ENCODE peak calls at places on chromosomes 5 and 9, in ten cellular contexts. X is endodermal cell; Y is CD4-positive, alpha-beta T cell; V is H9; S is tibial nerve; U is heart left ventricle; T is stomach; W is foreskin keratinocyte; N is lower lobe of right lung; B is brain microvascular endothelial cell. I is an unnamed sample.

GRCh38 chr5:119578937-119579336 is 50.4 kb upstream of the FAM170A start:
- DNase-seq in X (peak), Y (no peak), V (peak), S (no peak), U (no peak), T (no peak), W (peak), N (no peak), B (peak), I (peak)

GRCh38 chr5:42387563-42387962 is 35.7 kb upstream of the GHR start:
- DNase-seq in X (no peak), Y (no peak), V (no peak), S (no peak), U (no peak), T (no peak), W (no peak), N (no peak), B (no peak), I (no peak)

GRCh38 chr5:72133212-72133990 is 26.1 kb downstream of the MAP1B start:
- DNase-seq in X (no peak), Y (no peak), V (no peak), S (no peak), U (no peak), T (no peak), W (peak), N (no peak), B (no peak), I (peak)

GRCh38 chr5:125228358-125228757 is 481.9 kb upstream of the ZNF608 start:
- DNase-seq in X (no peak), Y (no peak), V (no peak), S (no peak), U (no peak), T (no peak), W (no peak), N (no peak), B (no peak), I (no peak)

GRCh38 chr5:166117062-166117743 is 2174.2 kb upstream of the WWC1 start:
- DNase-seq in X (no peak), Y (no peak), V (no peak), S (no peak), U (no peak), T (no peak), W (peak), N (no peak), B (no peak), I (no peak)

GRCh38 chr5:16953729-16954128 is 17.6 kb upstream of the MYO10 start:
- DNase-seq in X (no peak), Y (no peak), V (no peak), S (no peak), U (no peak), T (no peak), W (no peak), N (no peak), B (no peak), I (no peak)

GRCh38 chr5:173094012-173094661 is 38.0 kb downstream of the CREBRF start:
- DNase-seq in X (no peak), Y (no peak), V (no peak), S (no peak), U (no peak), T (no peak), W (peak), N (no peak), B (peak), I (no peak)

GRCh38 chr9:134181648-134182034 is 17.3 kb upstream of the RNU6ATAC start:
- DNase-seq in X (peak), Y (no peak), V (no peak), S (no peak), U (no peak), T (no peak), W (no peak), N (no peak), B (no peak), I (no peak)

GRCh38 chr5:81242906-81243436 is 9.8 kb downstream of the CKMT2 start:
- DNase-seq in X (no peak), Y (no peak), V (no peak), S (no peak), U (no peak), T (no peak), W (no peak), N (no peak), B (no peak), I (no peak)

GRCh38 chr9:86901511-86901910 is 45.8 kb downstream of the GAS1 start:
- DNase-seq in X (no peak), Y (no peak), V (no peak), S (no peak), U (no peak), T (no peak), W (no peak), N (no peak), B (no peak), I (no peak)

GRCh38 chr5:149425729-149426128 is 46.6 kb upstream of the IL17B start:
- DNase-seq in X (no peak), Y (no peak), V (no peak), S (no peak), U (no peak), T (no peak), W (no peak), N (no peak), B (no peak), I (no peak)

GRCh38 chr5:61423487-61424157 is 91.6 kb downstream of the ZSWIM6 start:
- DNase-seq in X (no peak), Y (no peak), V (no peak), S (no peak), U (no peak), T (no peak), W (no peak), N (no peak), B (no peak), I (no peak)

GRCh38 chr5:52831776-52832511 is 44.2 kb downstream of the ITGA1 start:
- DNase-seq in X (no peak), Y (no peak), V (no peak), S (no peak), U (no peak), T (no peak), W (no peak), N (no peak), B (no peak), I (no peak)

GRCh38 chr5:89211836-89212235 is 328.9 kb upstream of the MEF2C start:
- DNase-seq in X (no peak), Y (no peak), V (no peak), S (no peak), U (no peak), T (no peak), W (peak), N (no peak), B (peak), I (peak)

GRCh38 chr9:99138424-99139284 is 33.7 kb downstream of the TGFBR1 start:
- DNase-seq in X (no peak), Y (no peak), V (no peak), S (no peak), U (no peak), T (no peak), W (no peak), N (no peak), B (no peak), I (no peak)

GRCh38 chr5:62259699-62260220 is 46.2 kb upstream of the KIF2A start:
- DNase-seq in X (no peak), Y (no peak), V (no peak), S (no peak), U (no peak), T (no peak), W (no peak), N (no peak), B (no peak), I (no peak)

GRCh38 chr9:122394265-122395242 is 23.7 kb downstream of the PTGS1 start:
- DNase-seq in X (no peak), Y (no peak), V (no peak), S (peak), U (peak), T (no peak), W (peak), N (no peak), B (peak), I (peak)

GRCh38 chr9:86350006-86350755 is 4.0 kb downstream of the TUT7 start:
- DNase-seq in X (no peak), Y (no peak), V (no peak), S (no peak), U (no peak), T (no peak), W (no peak), N (no peak), B (no peak), I (no peak)

GRCh38 chr9:83423815-83424707 is 114.1 kb downstream of the FRMD3 start:
- DNase-seq in X (no peak), Y (no peak), V (no peak), S (no peak), U (no peak), T (no peak), W (no peak), N (no peak), B (no peak), I (no peak)

GRCh38 chr9:11915699-11916098 is 777.5 kb upstream of the TYRP1 start:
- DNase-seq in X (no peak), Y (no peak), V (peak), S (no peak), U (no peak), T (no peak), W (no peak), N (no peak), B (no peak), I (no peak)

GRCh38 chr5:69217154-69217731 is 17.4 kb upstream of the CDK7 start:
- DNase-seq in X (no peak), Y (peak), V (no peak), S (peak), U (no peak), T (peak), W (no peak), N (no peak), B (no peak), I (peak)

GRCh38 chr5:179585903-179586511 is 35.7 kb downstream of the RUFY1 start:
- DNase-seq in X (no peak), Y (no peak), V (no peak), S (no peak), U (no peak), T (no peak), W (no peak), N (no peak), B (no peak), I (no peak)

GRCh38 chr5:117623042-117623815 is 1048.6 kb upstream of the SEMA6A start:
- DNase-seq in X (no peak), Y (no peak), V (no peak), S (no peak), U (no peak), T (no peak), W (peak), N (no peak), B (no peak), I (peak)

GRCh38 chr9:74282526-74283253 is 214.4 kb upstream of the RORB start:
- DNase-seq in X (no peak), Y (no peak), V (no peak), S (no peak), U (no peak), T (no peak), W (no peak), N (no peak), B (no peak), I (no peak)

GRCh38 chr5:74186351-74187315 is 453.9 kb downstream of the ENC1 start:
- DNase-seq in X (no peak), Y (no peak), V (no peak), S (no peak), U (no peak), T (no peak), W (peak), N (no peak), B (peak), I (no peak)

GRCh38 chr9:15225564-15226126 is 81.4 kb downstream of the TTC39B start:
- DNase-seq in X (no peak), Y (no peak), V (no peak), S (no peak), U (no peak), T (no peak), W (no peak), N (no peak), B (no peak), I (no peak)

GRCh38 chr5:96668725-96669124 is 6.5 kb downstream of the CAST start:
- DNase-seq in X (peak), Y (no peak), V (peak), S (no peak), U (no peak), T (no peak), W (no peak), N (no peak), B (no peak), I (no peak)

GRCh38 chr5:74233571-74233970 is 407.0 kb downstream of the ENC1 start:
- DNase-seq in X (no peak), Y (no peak), V (no peak), S (no peak), U (no peak), T (no peak), W (peak), N (no peak), B (peak), I (no peak)

GRCh38 chr5:6158974-6159863 is 219.1 kb downstream of the MED10 start:
- DNase-seq in X (no peak), Y (no peak), V (no peak), S (no peak), U (no peak), T (no peak), W (peak), N (no peak), B (peak), I (peak)

GRCh38 chr5:107466233-107466769 is 204.4 kb downstream of the EFNA5 start:
- DNase-seq in X (peak), Y (no peak), V (peak), S (no peak), U (no peak), T (no peak), W (peak), N (no peak), B (peak), I (peak)

GRCh38 chr5:172877496-172878260 is 43.6 kb downstream of the ERGIC1 start:
- DNase-seq in X (no peak), Y (no peak), V (no peak), S (no peak), U (no peak), T (no peak), W (no peak), N (no peak), B (no peak), I (no peak)

GRCh38 chr9:120610975-120611689 is 31.2 kb upstream of the CDK5RAP2 start:
- DNase-seq in X (no peak), Y (no peak), V (no peak), S (no peak), U (no peak), T (no peak), W (peak), N (no peak), B (no peak), I (no peak)

GRCh38 chr5:107469485-107469884 is 201.3 kb downstream of the EFNA5 start:
- DNase-seq in X (no peak), Y (no peak), V (no peak), S (no peak), U (no peak), T (no peak), W (peak), N (no peak), B (peak), I (peak)

GRCh38 chr9:127896395-127897193 is 2.8 kb downstream of the ST6GALNAC6 start:
- DNase-seq in X (peak), Y (no peak), V (no peak), S (no peak), U (no peak), T (no peak), W (no peak), N (no peak), B (no peak), I (no peak)
- H3K27ac ChIP-seq in X (peak), Y (no peak), V (no peak), S (peak), U (peak), T (peak), W (no peak), N (peak), B (no peak), I (peak)

DNA sequence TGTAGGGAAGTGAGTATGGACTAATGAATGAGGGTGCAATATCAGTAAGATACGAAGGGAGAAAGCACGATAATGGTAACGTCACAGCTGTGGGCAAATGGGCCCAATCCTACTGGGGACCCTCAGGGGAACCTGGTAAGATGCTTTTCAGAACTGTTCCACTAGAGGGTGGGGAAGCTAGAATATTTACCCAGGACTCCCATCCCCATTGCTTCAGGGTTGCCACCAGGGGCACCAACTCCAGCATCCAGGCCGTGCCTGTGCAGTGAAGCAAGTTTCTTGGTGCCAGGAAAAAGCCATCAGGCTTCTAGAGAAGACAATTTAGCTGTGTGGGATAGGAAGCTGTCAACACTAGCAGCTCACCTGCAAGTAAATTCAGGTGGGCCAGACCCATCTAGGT is 409.3 kb downstream of the AGTPBP1 start:
- DNase-seq in X (peak), Y (no peak), V (peak), S (no peak), U (no peak), T (no peak), W (no peak), N (no peak), B (no peak), I (peak)
- TF ChIP-seq CTCF in X (peak), Y (no peak), V (peak), S (no peak), U (peak), T (no peak), W (peak), N (no peak), B (peak), I (no peak)

GRCh38 chr5:32249668-32250067 is 63.1 kb downstream of the MTMR12 start:
- DNase-seq in X (no peak), Y (no peak), V (no peak), S (no peak), U (no peak), T (peak), W (no peak), N (no peak), B (no peak), I (no peak)

GRCh38 chr5:32245742-32246141 is 67.0 kb downstream of the MTMR12 start:
- DNase-seq in X (no peak), Y (no peak), V (no peak), S (no peak), U (no peak), T (no peak), W (no peak), N (no peak), B (no peak), I (no peak)

GRCh38 chr5:32241034-32241783 is 67.1 kb upstream of the GOLPH3 start:
- DNase-seq in X (no peak), Y (no peak), V (no peak), S (no peak), U (no peak), T (no peak), W (no peak), N (no peak), B (no peak), I (no peak)

GRCh38 chr5:32239385-32239784 is 65.3 kb upstream of the GOLPH3 start:
- DNase-seq in X (no peak), Y (no peak), V (no peak), S (no peak), U (no peak), T (no peak), W (no peak), N (no peak), B (no peak), I (no peak)

DNA sequence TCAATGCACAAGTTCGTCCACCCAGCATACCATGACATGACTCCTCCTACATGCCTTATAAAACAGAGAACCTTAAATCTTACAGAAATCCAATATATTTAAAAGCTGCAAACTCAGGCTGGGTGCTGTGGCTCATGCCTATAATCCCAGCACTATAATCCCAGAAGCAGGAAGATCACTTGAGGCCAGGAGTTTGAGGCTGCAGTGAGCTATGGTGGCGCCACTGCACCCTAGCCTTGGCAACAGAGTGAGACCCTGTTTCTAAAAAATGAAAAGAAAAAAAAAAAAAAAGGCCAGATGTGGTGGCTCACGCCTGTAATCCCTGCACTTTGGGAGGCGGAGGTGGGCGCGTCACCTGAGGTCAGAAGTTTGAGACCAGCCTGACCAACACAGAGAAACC is 68.7 kb downstream of the MTMR12 start:
- DNase-seq in X (peak), Y (no peak), V (no peak), S (no peak), U (no peak), T (no peak), W (no peak), N (no peak), B (no peak), I (no peak)
- H3K27ac ChIP-seq in X (no peak), Y (no peak), V (no peak), S (no peak), U (no peak), T (no peak), W (no peak), N (no peak), B (no peak), I (no peak)

GRCh38 chr9:89550516-89550915 is 52.6 kb upstream of the SEMA4D start:
- DNase-seq in X (peak), Y (no peak), V (no peak), S (no peak), U (no peak), T (no peak), W (no peak), N (no peak), B (no peak), I (no peak)

GRCh38 chr9:89555016-89555415 is 49.8 kb upstream of the GADD45G start:
- DNase-seq in X (no peak), Y (no peak), V (no peak), S (no peak), U (no peak), T (no peak), W (no peak), N (no peak), B (no peak), I (no peak)

GRCh38 chr9:89554307-89554706 is 50.5 kb upstream of the GADD45G start:
- DNase-seq in X (no peak), Y (no peak), V (no peak), S (no peak), U (no peak), T (no peak), W (no peak), N (no peak), B (no peak), I (no peak)

GRCh38 chr9:89555426-89556375 is 49.1 kb upstream of the GADD45G start:
- DNase-seq in X (no peak), Y (no peak), V (no peak), S (no peak), U (no peak), T (no peak), W (no peak), N (no peak), B (no peak), I (no peak)

GRCh38 chr9:89553451-89554020 is 51.3 kb upstream of the GADD45G start:
- DNase-seq in X (no peak), Y (no peak), V (no peak), S (no peak), U (no peak), T (no peak), W (no peak), N (no peak), B (no peak), I (no peak)
- TF ChIP-seq CTCF in X (no peak), Y (no peak), V (no peak), S (no peak), U (no peak), T (no peak), W (no peak), N (no peak), B (no peak), I (no peak)

DNA sequence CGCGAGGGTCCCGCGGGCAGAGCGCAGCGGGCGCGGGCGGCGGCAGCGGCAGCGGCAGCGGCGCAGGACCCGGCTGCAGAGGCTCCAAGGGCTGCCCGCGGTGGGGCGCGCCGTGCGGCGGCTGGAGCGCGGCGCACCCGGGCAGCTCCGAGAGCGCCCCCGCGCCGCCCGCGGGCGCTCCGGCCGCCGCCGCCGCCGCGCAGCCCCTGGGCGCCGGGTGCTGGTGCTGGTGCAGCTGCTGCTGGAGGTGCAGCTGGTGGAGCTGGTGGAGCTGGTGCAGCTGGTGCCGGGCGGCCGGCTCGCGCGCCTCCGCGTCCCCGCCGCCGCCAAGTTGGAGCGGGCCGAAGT is 644 bp downstream of the IER5L start:
- DNase-seq in X (no peak), Y (no peak), V (no peak), S (no peak), U (no peak), T (no peak), W (no peak), N (no peak), B (no peak), I (peak)
- H3K27ac ChIP-seq in X (peak), Y (no peak), V (no peak), S (peak), U (peak), T (peak), W (no peak), N (peak), B (peak), I (peak)

GRCh38 chr5:1669276-1670155 is 130.1 kb downstream of the MRPL36 start:
- DNase-seq in X (no peak), Y (no peak), V (no peak), S (no peak), U (no peak), T (no peak), W (no peak), N (no peak), B (no peak), I (no peak)

GRCh38 chr5:1671351-1671750 is 128.3 kb downstream of the MRPL36 start:
- DNase-seq in X (no peak), Y (no peak), V (no peak), S (no peak), U (no peak), T (no peak), W (no peak), N (no peak), B (no peak), I (no peak)

GRCh38 chr5:1673042-1673674 is 126.5 kb downstream of the MRPL36 start:
- DNase-seq in X (no peak), Y (no peak), V (no peak), S (no peak), U (no peak), T (peak), W (no peak), N (no peak), B (peak), I (no peak)

GRCh38 chr5:1670342-1670741 is 129.3 kb downstream of the MRPL36 start:
- DNase-seq in X (no peak), Y (no peak), V (no peak), S (no peak), U (no peak), T (no peak), W (peak), N (no peak), B (no peak), I (no peak)

GRCh38 chr5:1672396-1672795 is 127.2 kb downstream of the MRPL36 start:
- DNase-seq in X (peak), Y (no peak), V (peak), S (no peak), U (no peak), T (no peak), W (no peak), N (no peak), B (no peak), I (no peak)
- TF ChIP-seq CTCF in X (peak), Y (no peak), V (peak), S (no peak), U (no peak), T (no peak), W (no peak), N (no peak), B (no peak), I (no peak)

GRCh38 chr5:138138949-138139775 is at the start of gene NME5:
- DNase-seq in X (peak), Y (no peak), V (peak), S (no peak), U (peak), T (peak), W (no peak), N (peak), B (peak), I (no peak)
- H3K27ac ChIP-seq in X (no peak), Y (no peak), V (no peak), S (no peak), U (no peak), T (peak), W (no peak), N (no peak), B (no peak), I (no peak)

I was measured in RWPE1.